ENCODE peak calls at places on chromosomes 5 and 9, in four cellular contexts. One of them, this sample, is unnamed.

GRCh38 chr9:26856413-26857032 is 36.1 kb downstream of the CAAP1 start:
- DNase-seq in HepG2: peak; percentile 49
- DNase-seq in K562: peak; percentile 7
- DNase-seq in SK-N-SH: peak; percentile 30
- DNase-seq in this sample: peak; percentile 46

GRCh38 chr5:109399092-109399759 is 10.5 kb downstream of the PJA2 start:
- DNase-seq in SK-N-SH: no peak
- DNase-seq in HepG2: no peak
- DNase-seq in K562: peak; percentile 15
- DNase-seq in this sample: no peak

GRCh38 chr9:114186091-114186792 is 30.9 kb downstream of the COL27A1 start:
- DNase-seq in HepG2: no peak
- DNase-seq in K562: no peak
- DNase-seq in SK-N-SH: no peak
- DNase-seq in this sample: no peak

GRCh38 chr5:124596595-124597388 is 149.6 kb downstream of the ZNF608 start:
- DNase-seq in HepG2: peak; percentile 89
- DNase-seq in K562: peak; percentile 55
- DNase-seq in SK-N-SH: no peak
- DNase-seq in this sample: no peak

GRCh38 chr5:140190868-140191209 is 15.9 kb downstream of the CYSTM1 start:
- DNase-seq in HepG2: no peak
- DNase-seq in K562: no peak
- DNase-seq in SK-N-SH: no peak
- DNase-seq in this sample: no peak

GRCh38 chr5:146706321-146706972 is 172.1 kb downstream of the PPP2R2B start:
- DNase-seq in HepG2: peak; percentile 12
- DNase-seq in K562: no peak
- DNase-seq in SK-N-SH: no peak
- DNase-seq in this sample: peak; percentile 66

GRCh38 chr5:169904059-169904458 is 76.2 kb downstream of the INSYN2B start:
- DNase-seq in HepG2: no peak
- DNase-seq in K562: no peak
- DNase-seq in SK-N-SH: no peak
- DNase-seq in this sample: no peak

GRCh38 chr5:62001640-62002039 is 304.4 kb upstream of the KIF2A start:
- DNase-seq in HepG2: no peak
- DNase-seq in SK-N-SH: no peak
- DNase-seq in K562: no peak
- DNase-seq in this sample: no peak

GRCh38 chr9:92749071-92749933 is 15.3 kb downstream of the BICD2 start:
- DNase-seq in HepG2: no peak
- DNase-seq in SK-N-SH: peak; percentile 63
- DNase-seq in K562: no peak
- DNase-seq in this sample: no peak

GRCh38 chr5:14039063-14039462 is 94.6 kb upstream of the DNAH5 start:
- DNase-seq in K562: no peak
- DNase-seq in SK-N-SH: no peak
- DNase-seq in HepG2: peak; percentile 41
- DNase-seq in this sample: no peak

GRCh38 chr9:13109781-13110180 is 169.7 kb downstream of the MPDZ start:
- DNase-seq in HepG2: no peak
- DNase-seq in K562: no peak
- DNase-seq in SK-N-SH: no peak
- DNase-seq in this sample: no peak

GRCh38 chr5:140292212-140293040 is 10.5 kb downstream of the PFDN1 start:
- DNase-seq in HepG2: peak; percentile 9
- DNase-seq in SK-N-SH: no peak
- DNase-seq in K562: no peak
- DNase-seq in this sample: no peak

GRCh38 chr9:129586647-129587046 is 34.3 kb downstream of the C9orf50 start:
- DNase-seq in HepG2: no peak
- DNase-seq in SK-N-SH: peak; percentile 44
- DNase-seq in K562: no peak
- DNase-seq in this sample: no peak

GRCh38 chr5:125176005-125176390 is 429.6 kb upstream of the ZNF608 start:
- DNase-seq in HepG2: no peak
- DNase-seq in K562: no peak
- DNase-seq in SK-N-SH: no peak
- DNase-seq in this sample: no peak

GRCh38 chr9:4298255-4299005 is 1.4 kb downstream of the GLIS3 start:
- DNase-seq in K562: no peak
- DNase-seq in HepG2: no peak
- DNase-seq in SK-N-SH: peak; percentile 44
- DNase-seq in this sample: no peak

GRCh38 chr9:131722260-131722659 is 17.6 kb downstream of the RAPGEF1 start:
- DNase-seq in SK-N-SH: peak; percentile 40
- DNase-seq in HepG2: no peak
- DNase-seq in K562: no peak
- DNase-seq in this sample: no peak
- TF ChIP-seq FOXJ3 in SK-N-SH: no peak
- TF ChIP-seq FOXJ3 in HepG2: no peak
- TF ChIP-seq FOXJ3 in K562: no peak
- TF ChIP-seq FOXJ3 in this sample: no peak

GRCh38 chr9:81083062-81083461 is 606.3 kb downstream of the TLE1 start:
- DNase-seq in HepG2: no peak
- DNase-seq in K562: no peak
- DNase-seq in SK-N-SH: peak; percentile 3
- DNase-seq in this sample: peak; percentile 15
- TF ChIP-seq FOXJ3 in HepG2: no peak
- TF ChIP-seq FOXJ3 in K562: no peak
- TF ChIP-seq FOXJ3 in SK-N-SH: no peak
- TF ChIP-seq FOXJ3 in this sample: no peak

DNA sequence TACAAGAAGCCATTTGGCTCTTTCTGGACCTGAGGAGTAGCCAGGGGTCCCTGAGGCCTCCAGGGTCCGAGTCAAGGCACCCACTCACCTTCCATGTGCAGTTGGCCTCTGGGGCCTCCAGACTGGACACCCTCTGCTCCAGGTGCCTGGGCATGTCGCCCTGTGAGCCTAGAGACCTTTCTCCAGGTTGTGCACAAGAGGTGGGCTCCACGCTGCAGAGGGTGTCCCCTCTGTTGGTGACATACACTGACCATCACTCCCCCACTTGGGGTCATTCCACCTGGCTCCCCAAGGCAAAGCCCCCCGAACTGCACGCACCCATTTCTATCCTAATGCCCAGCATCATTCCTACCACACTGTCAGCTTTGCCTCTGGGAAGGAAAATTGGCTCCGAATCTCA is 48.8 kb downstream of the RASGEF1C start:
- DNase-seq in SK-N-SH: no peak
- DNase-seq in K562: no peak
- DNase-seq in HepG2: no peak
- DNase-seq in this sample: no peak
- TF ChIP-seq FOXJ3 in SK-N-SH: no peak
- TF ChIP-seq FOXJ3 in K562: no peak
- TF ChIP-seq FOXJ3 in HepG2: no peak
- TF ChIP-seq FOXJ3 in this sample: no peak

DNA sequence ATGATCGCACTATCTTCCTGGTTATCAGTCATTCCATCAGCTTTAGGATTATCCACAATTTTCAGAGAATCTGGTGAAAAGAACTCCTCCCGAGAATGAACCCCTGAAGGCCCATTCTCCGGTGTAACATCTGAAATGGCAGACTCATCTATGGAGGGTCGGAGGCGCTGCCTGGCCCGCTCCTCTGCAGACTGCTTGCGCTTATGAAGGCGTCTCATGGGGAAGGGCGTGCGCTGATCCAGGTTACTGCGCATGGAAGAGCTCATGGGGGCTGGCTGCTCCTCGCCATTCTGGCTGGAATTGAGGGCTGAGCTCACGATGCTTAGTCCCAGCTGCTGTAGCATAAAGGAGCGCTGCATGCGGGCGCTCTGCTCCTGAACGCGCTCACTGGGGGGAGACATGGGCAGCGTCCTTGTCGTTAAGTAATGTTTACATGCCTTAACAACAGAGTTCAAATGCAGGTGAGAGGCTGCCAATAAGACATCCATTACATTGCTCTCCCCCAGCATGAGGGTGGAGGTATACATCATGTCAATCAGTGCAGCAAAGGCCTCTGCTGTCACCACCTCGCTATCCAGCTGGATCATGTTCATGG is 19.4 kb downstream of the GRHPR start:
- DNase-seq in HepG2: no peak
- DNase-seq in K562: no peak
- DNase-seq in SK-N-SH: no peak
- DNase-seq in this sample: no peak
- TF ChIP-seq FOXJ3 in HepG2: no peak
- TF ChIP-seq FOXJ3 in K562: no peak
- TF ChIP-seq FOXJ3 in SK-N-SH: no peak
- TF ChIP-seq FOXJ3 in this sample: no peak

DNA sequence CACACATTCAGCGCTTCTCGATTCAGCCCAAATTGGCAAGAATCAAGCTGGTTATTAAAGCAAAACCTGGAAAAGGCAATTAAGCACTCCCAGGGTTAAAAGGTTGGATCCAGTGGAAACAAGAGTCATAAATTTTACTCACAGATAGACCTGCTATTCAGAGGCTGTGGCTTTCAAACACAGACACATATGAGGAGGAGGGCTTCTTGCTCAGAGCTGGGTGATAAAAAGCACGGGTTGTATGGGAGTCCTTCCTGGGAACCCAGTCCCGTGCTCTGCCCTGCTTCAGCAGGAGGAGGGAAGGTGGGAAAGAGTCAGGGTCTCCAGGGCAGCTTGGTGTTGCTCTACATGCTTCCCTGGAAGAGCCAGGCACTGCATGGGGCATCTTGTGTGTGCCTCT is 112.3 kb upstream of the CXCL14 start:
- DNase-seq in SK-N-SH: no peak
- DNase-seq in K562: no peak
- DNase-seq in HepG2: no peak
- DNase-seq in this sample: no peak
- TF ChIP-seq FOXJ3 in SK-N-SH: no peak
- TF ChIP-seq FOXJ3 in K562: no peak
- TF ChIP-seq FOXJ3 in HepG2: no peak
- TF ChIP-seq FOXJ3 in this sample: no peak

DNA sequence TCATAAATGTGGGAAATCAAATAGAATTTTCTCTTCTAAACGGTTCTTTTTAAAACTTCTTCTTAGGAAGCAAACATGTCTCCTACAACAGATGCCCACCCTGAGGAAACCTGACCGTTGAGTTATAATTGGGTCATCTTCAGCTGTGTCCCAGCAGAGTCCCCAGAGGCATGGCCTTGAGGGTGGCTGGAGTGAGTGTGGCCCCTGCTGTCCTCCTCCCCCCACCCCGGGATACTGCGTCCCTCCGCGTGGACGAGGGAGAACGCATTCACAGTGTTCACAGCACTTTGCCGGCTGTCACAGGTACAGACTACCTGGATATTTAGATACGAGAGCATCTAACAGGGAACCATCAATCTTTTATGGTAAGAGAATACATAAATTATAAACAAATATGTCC is 214.8 kb downstream of the IRX2 start:
- DNase-seq in SK-N-SH: no peak
- DNase-seq in K562: no peak
- DNase-seq in HepG2: no peak
- DNase-seq in this sample: no peak
- TF ChIP-seq FOXJ3 in SK-N-SH: no peak
- TF ChIP-seq FOXJ3 in K562: no peak
- TF ChIP-seq FOXJ3 in HepG2: no peak
- TF ChIP-seq FOXJ3 in this sample: no peak